ENCODE peak calls at places on chromosomes 2 and 18, in four cellular contexts. One of them, this sample, is unnamed.

GRCh38 chr2:26778507-26778906 is 7.3 kb upstream of the CENPA start:
- DNase-seq in choroid plexus epithelial cell: no peak
- DNase-seq in tibial nerve: no peak
- DNase-seq in PC-9: no peak
- DNase-seq in this sample: no peak

GRCh38 chr2:101464841-101465240 is 10.1 kb downstream of the RFX8 start:
- DNase-seq in choroid plexus epithelial cell: peak
- DNase-seq in tibial nerve: no peak
- DNase-seq in PC-9: no peak
- DNase-seq in this sample: no peak

GRCh38 chr18:78837766-78838165 is 141.9 kb upstream of the SALL3 start:
- DNase-seq in choroid plexus epithelial cell: no peak
- DNase-seq in tibial nerve: no peak
- DNase-seq in PC-9: no peak
- DNase-seq in this sample: no peak

GRCh38 chr2:182915369-182916326 is 49.2 kb upstream of the FRZB start:
- DNase-seq in choroid plexus epithelial cell: peak
- DNase-seq in tibial nerve: no peak
- DNase-seq in PC-9: peak
- DNase-seq in this sample: no peak

GRCh38 chr2:225466891-225467604 is 67.5 kb downstream of the NYAP2 start:
- DNase-seq in choroid plexus epithelial cell: peak
- DNase-seq in tibial nerve: no peak
- DNase-seq in PC-9: peak
- DNase-seq in this sample: no peak

GRCh38 chr2:207969249-207969648 is 56.1 kb downstream of the PLEKHM3 start:
- DNase-seq in choroid plexus epithelial cell: no peak
- DNase-seq in tibial nerve: no peak
- DNase-seq in PC-9: no peak
- DNase-seq in this sample: no peak

GRCh38 chr2:67560818-67561221 is 163.7 kb downstream of the ETAA1 start:
- DNase-seq in choroid plexus epithelial cell: peak
- DNase-seq in tibial nerve: no peak
- DNase-seq in PC-9: no peak
- DNase-seq in this sample: no peak

GRCh38 chr2:142849818-142850217 is 27.6 kb upstream of the KYNU start:
- DNase-seq in choroid plexus epithelial cell: peak
- DNase-seq in tibial nerve: no peak
- DNase-seq in PC-9: no peak
- DNase-seq in this sample: no peak

GRCh38 chr18:54964741-54965140 is 5.5 kb upstream of the CCDC68 start:
- DNase-seq in choroid plexus epithelial cell: peak
- DNase-seq in tibial nerve: no peak
- DNase-seq in PC-9: no peak
- DNase-seq in this sample: no peak

GRCh38 chr2:172415759-172416158 is 11.6 kb upstream of the ITGA6 start:
- DNase-seq in choroid plexus epithelial cell: no peak
- DNase-seq in tibial nerve: no peak
- DNase-seq in PC-9: no peak
- DNase-seq in this sample: no peak

GRCh38 chr2:144430722-144431163 is 89.2 kb downstream of the ZEB2 start:
- DNase-seq in choroid plexus epithelial cell: peak
- DNase-seq in tibial nerve: no peak
- DNase-seq in PC-9: no peak
- DNase-seq in this sample: no peak

GRCh38 chr2:113282747-113283533 is 4.2 kb upstream of the PAX8 start:
- DNase-seq in choroid plexus epithelial cell: peak
- DNase-seq in tibial nerve: peak
- DNase-seq in PC-9: peak
- DNase-seq in this sample: no peak

GRCh38 chr2:63614983-63615945 is 26.5 kb downstream of the MDH1 start:
- DNase-seq in choroid plexus epithelial cell: peak
- DNase-seq in tibial nerve: no peak
- DNase-seq in PC-9: peak
- DNase-seq in this sample: peak

GRCh38 chr2:140929866-140930265 is 1201.0 kb downstream of the LRP1B start:
- DNase-seq in choroid plexus epithelial cell: peak
- DNase-seq in tibial nerve: no peak
- DNase-seq in PC-9: no peak
- DNase-seq in this sample: no peak

GRCh38 chr2:62672601-62673000 is 32.9 kb upstream of the EHBP1 start:
- DNase-seq in choroid plexus epithelial cell: peak
- DNase-seq in tibial nerve: no peak
- DNase-seq in PC-9: peak
- DNase-seq in this sample: no peak

GRCh38 chr2:13195270-13195669 is 478.5 kb downstream of the TRIB2 start:
- DNase-seq in choroid plexus epithelial cell: no peak
- DNase-seq in tibial nerve: no peak
- DNase-seq in PC-9: no peak
- DNase-seq in this sample: no peak

GRCh38 chr2:144349674-144350073 is 170.2 kb downstream of the ZEB2 start:
- DNase-seq in choroid plexus epithelial cell: no peak
- DNase-seq in tibial nerve: no peak
- DNase-seq in PC-9: no peak
- DNase-seq in this sample: no peak

GRCh38 chr2:219251656-219252055 is 1.4 kb upstream of the TUBA4B start:
- DNase-seq in choroid plexus epithelial cell: no peak
- DNase-seq in tibial nerve: no peak
- DNase-seq in PC-9: no peak
- DNase-seq in this sample: no peak

GRCh38 chr2:68807821-68808266 is 63.4 kb downstream of the BMP10 start:
- DNase-seq in choroid plexus epithelial cell: no peak
- DNase-seq in tibial nerve: peak
- DNase-seq in PC-9: no peak
- DNase-seq in this sample: no peak

GRCh38 chr2:27148801-27149439 is at the start of gene TCF23:
- DNase-seq in choroid plexus epithelial cell: no peak
- DNase-seq in tibial nerve: no peak
- DNase-seq in PC-9: no peak
- DNase-seq in this sample: no peak

GRCh38 chr2:95008311-95008710 is 17.2 kb upstream of the MAL start:
- DNase-seq in choroid plexus epithelial cell: no peak
- DNase-seq in tibial nerve: no peak
- DNase-seq in PC-9: no peak
- DNase-seq in this sample: no peak

GRCh38 chr18:48475635-48476549 is 62.9 kb upstream of the CTIF start:
- DNase-seq in choroid plexus epithelial cell: peak
- DNase-seq in tibial nerve: peak
- DNase-seq in PC-9: peak
- DNase-seq in this sample: peak

GRCh38 chr18:28740575-28740974 is 563.6 kb upstream of the CDH2 start:
- DNase-seq in choroid plexus epithelial cell: no peak
- DNase-seq in tibial nerve: no peak
- DNase-seq in PC-9: no peak
- DNase-seq in this sample: no peak

GRCh38 chr18:79405781-79406575 is 10.2 kb downstream of the NFATC1 start:
- DNase-seq in choroid plexus epithelial cell: no peak
- DNase-seq in tibial nerve: peak
- DNase-seq in PC-9: no peak
- DNase-seq in this sample: no peak

DNA sequence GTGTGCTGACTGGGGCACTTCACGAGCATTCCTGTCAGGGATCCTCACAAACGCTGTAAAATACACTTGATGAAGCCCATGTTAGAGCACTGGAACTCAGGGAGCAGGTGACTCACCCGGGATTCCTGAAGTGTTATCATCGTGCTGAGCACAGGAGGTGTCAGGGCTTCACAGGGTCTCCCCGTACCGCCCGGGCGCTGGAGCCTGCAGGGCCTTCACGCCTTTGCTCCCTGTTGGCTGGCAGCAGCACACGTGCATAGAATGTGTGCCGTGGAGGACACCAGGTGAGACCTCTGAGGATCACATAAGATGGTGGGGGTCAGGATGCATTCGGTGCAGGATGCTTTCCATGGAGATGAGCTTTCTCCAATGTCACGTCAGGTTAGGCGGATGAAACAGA is 187.3 kb downstream of the SNTG2 start:
- DNase-seq in choroid plexus epithelial cell: no peak
- DNase-seq in tibial nerve: no peak
- DNase-seq in PC-9: no peak
- DNase-seq in this sample: no peak
- H3K4me3 ChIP-seq in choroid plexus epithelial cell: no peak
- H3K4me3 ChIP-seq in tibial nerve: no peak
- H3K4me3 ChIP-seq in PC-9: no peak
- H3K4me3 ChIP-seq in this sample: no peak

DNA sequence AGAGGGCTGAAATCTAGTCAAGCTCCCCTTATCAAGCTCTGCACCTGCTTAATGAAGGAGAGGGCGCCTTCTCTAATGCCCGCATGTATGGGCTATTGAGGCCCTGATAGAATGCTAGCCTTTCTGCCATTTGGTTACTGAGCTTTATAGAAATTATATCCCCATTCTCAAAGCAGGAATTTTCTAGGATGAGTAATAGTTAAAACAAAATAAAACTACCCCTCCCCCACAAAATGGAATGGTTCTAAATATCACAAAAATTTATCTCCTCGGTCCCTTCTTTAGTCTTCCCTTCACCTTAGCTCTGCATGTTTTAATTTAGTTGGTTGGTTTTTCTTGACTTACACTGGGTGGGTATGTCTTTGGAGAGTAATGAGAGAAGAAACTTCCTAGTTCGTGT is 37.7 kb downstream of the CD28 start:
- DNase-seq in choroid plexus epithelial cell: no peak
- DNase-seq in tibial nerve: no peak
- DNase-seq in PC-9: no peak
- DNase-seq in this sample: no peak
- H3K4me3 ChIP-seq in choroid plexus epithelial cell: no peak
- H3K4me3 ChIP-seq in tibial nerve: no peak
- H3K4me3 ChIP-seq in PC-9: no peak
- H3K4me3 ChIP-seq in this sample: no peak

GRCh38 chr2:11786191-11786590 is 39.8 kb downstream of the LPIN1 start:
- DNase-seq in choroid plexus epithelial cell: no peak
- DNase-seq in tibial nerve: no peak
- DNase-seq in PC-9: no peak
- DNase-seq in this sample: no peak

GRCh38 chr2:11784310-11784709 is 37.9 kb downstream of the LPIN1 start:
- DNase-seq in choroid plexus epithelial cell: no peak
- DNase-seq in tibial nerve: no peak
- DNase-seq in PC-9: no peak
- DNase-seq in this sample: no peak

GRCh38 chr2:11785611-11785940 is 39.1 kb downstream of the LPIN1 start:
- DNase-seq in choroid plexus epithelial cell: no peak
- DNase-seq in tibial nerve: no peak
- DNase-seq in PC-9: no peak
- DNase-seq in this sample: no peak

GRCh38 chr2:11786592-11786991 is 40.2 kb downstream of the LPIN1 start:
- DNase-seq in choroid plexus epithelial cell: no peak
- DNase-seq in tibial nerve: no peak
- DNase-seq in PC-9: no peak
- DNase-seq in this sample: no peak

GRCh38 chr2:11784747-11785610 is 38.5 kb downstream of the LPIN1 start:
- DNase-seq in choroid plexus epithelial cell: peak
- DNase-seq in tibial nerve: no peak
- DNase-seq in PC-9: no peak
- DNase-seq in this sample: no peak
- H3K4me3 ChIP-seq in choroid plexus epithelial cell: peak
- H3K4me3 ChIP-seq in tibial nerve: no peak
- H3K4me3 ChIP-seq in PC-9: no peak
- H3K4me3 ChIP-seq in this sample: no peak

GRCh38 chr2:28360066-28360741 is 32.5 kb upstream of the FOSL2 start:
- DNase-seq in choroid plexus epithelial cell: no peak
- DNase-seq in tibial nerve: no peak
- DNase-seq in PC-9: no peak
- DNase-seq in this sample: no peak
- H3K4me3 ChIP-seq in choroid plexus epithelial cell: no peak
- H3K4me3 ChIP-seq in tibial nerve: no peak
- H3K4me3 ChIP-seq in PC-9: no peak
- H3K4me3 ChIP-seq in this sample: no peak